ENCODE peak calls at places on chromosomes 2 and 18, in ten cellular contexts. P is endodermal cell, B is choroid plexus epithelial cell, K is AG10803, Q is A549, M is mammary epithelial cell, G is BJ, O is cardiac fibroblast, H is fibroblast of lung, R is kidney. I is an unnamed sample.

GRCh38 chr2:2591542-2591940 is 260.5 kb upstream of the MYT1L start:
- DNase-seq in P (no peak), G (no peak), B (no peak), Q (no peak), H (no peak), M (no peak), O (no peak), K (no peak), R (no peak), I (no peak)

GRCh38 chr2:239853706-239854327 is 171.3 kb downstream of the NDUFA10 start:
- DNase-seq in M (no peak), Q (no peak), K (no peak), P (peak), O (no peak), G (no peak), R (no peak), H (no peak), B (no peak), I (no peak)

GRCh38 chr2:214529514-214529913 is 118.7 kb downstream of the VWC2L start:
- DNase-seq in P (no peak), B (no peak), G (no peak), Q (no peak), O (no peak), R (no peak), K (no peak), H (no peak), M (no peak), I (no peak)

GRCh38 chr18:73733376-73733775 is 414.3 kb downstream of the FBXO15 start:
- DNase-seq in H (no peak), G (no peak), Q (no peak), K (no peak), O (no peak), B (no peak), M (no peak), P (no peak), R (no peak), I (no peak)

GRCh38 chr2:232615339-232615738 is 18.1 kb upstream of the EFHD1 start:
- DNase-seq in B (peak), H (no peak), M (no peak), K (no peak), G (no peak), R (no peak), P (no peak), O (no peak), Q (no peak), I (no peak)

GRCh38 chr18:50559750-50560680 is at the start of gene MAPK4:
- DNase-seq in P (peak), Q (no peak), M (peak), G (no peak), H (peak), O (peak), K (peak), R (peak), B (peak), I (no peak)

GRCh38 chr2:25386662-25387478 is 45.1 kb upstream of the DNMT3A start:
- DNase-seq in B (no peak), M (no peak), K (no peak), Q (no peak), O (no peak), H (no peak), R (no peak), G (no peak), P (peak), I (no peak)

GRCh38 chr2:203648273-203648672 is 58.2 kb upstream of the CD28 start:
- DNase-seq in Q (peak), O (peak), P (no peak), G (no peak), M (no peak), H (peak), R (no peak), B (peak), K (peak), I (no peak)

GRCh38 chr2:16051046-16051489 is 110.7 kb downstream of the MYCN start:
- DNase-seq in P (no peak), G (no peak), O (no peak), H (no peak), K (no peak), B (no peak), M (no peak), R (no peak), Q (no peak), I (no peak)

GRCh38 chr18:11268691-11269686 is 119.6 kb upstream of the PIEZO2 start:
- DNase-seq in R (no peak), P (no peak), M (no peak), G (peak), B (peak), Q (no peak), K (peak), H (peak), O (peak), I (peak)

GRCh38 chr2:187055463-187055862 is 206.5 kb upstream of the ZSWIM2 start:
- DNase-seq in K (peak), O (peak), M (peak), H (peak), B (peak), P (no peak), G (no peak), Q (no peak), R (peak), I (no peak)

GRCh38 chr2:31079665-31080064 is 58.6 kb downstream of the GALNT14 start:
- DNase-seq in Q (no peak), O (no peak), G (no peak), M (no peak), K (no peak), R (peak), H (no peak), P (peak), B (no peak), I (no peak)
- TF ChIP-seq CTCF in Q (no peak), O (no peak), G (no peak), M (no peak), K (no peak), R (no peak), H (peak), P (peak), B (peak), I (no peak)

GRCh38 chr2:42052702-42053481 is 5.1 kb downstream of the PKDCC start:
- DNase-seq in M (no peak), H (peak), P (peak), Q (no peak), G (no peak), B (peak), R (peak), K (no peak), O (peak), I (no peak)
- H3K4me3 ChIP-seq in M (no peak), H (peak), P (no peak), Q (no peak), G (no peak), B (peak), R (no peak), K (no peak), O (no peak), I (no peak)

DNA sequence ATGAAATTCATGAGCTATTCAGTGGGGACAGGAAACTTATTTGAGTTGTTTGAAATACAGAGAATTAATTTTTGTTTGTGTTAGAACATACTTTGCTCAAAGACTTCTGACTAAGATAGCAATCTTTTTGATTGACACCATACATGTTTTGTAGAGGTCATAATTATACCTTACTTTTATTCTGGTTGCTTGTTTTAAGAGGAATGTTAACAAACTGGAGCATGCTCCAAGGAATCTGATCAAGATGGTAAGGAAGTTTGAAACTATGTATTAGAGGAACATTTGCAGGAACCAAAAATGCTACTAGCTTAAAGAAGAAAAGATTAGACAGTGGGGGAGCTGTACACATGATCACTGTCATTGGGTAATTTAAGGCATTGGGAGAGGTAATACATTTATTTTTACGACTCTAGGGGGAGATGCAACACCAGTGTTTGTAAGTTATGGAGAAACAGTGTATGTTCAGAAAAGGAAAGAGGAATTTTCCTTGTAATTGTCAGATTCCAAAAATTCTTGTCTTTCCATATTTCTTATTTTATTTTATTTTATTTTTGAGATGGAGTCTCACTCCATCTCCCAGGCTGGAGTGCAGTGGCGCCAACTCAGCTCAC is 8.0 kb downstream of the AGFG1 start:
- DNase-seq in G (no peak), R (no peak), M (no peak), Q (peak), P (no peak), H (peak), K (peak), B (peak), O (peak), I (peak)
- TF ChIP-seq CTCF in G (peak), R (peak), M (peak), Q (peak), P (peak), H (peak), K (peak), B (peak), O (peak), I (peak)

DNA sequence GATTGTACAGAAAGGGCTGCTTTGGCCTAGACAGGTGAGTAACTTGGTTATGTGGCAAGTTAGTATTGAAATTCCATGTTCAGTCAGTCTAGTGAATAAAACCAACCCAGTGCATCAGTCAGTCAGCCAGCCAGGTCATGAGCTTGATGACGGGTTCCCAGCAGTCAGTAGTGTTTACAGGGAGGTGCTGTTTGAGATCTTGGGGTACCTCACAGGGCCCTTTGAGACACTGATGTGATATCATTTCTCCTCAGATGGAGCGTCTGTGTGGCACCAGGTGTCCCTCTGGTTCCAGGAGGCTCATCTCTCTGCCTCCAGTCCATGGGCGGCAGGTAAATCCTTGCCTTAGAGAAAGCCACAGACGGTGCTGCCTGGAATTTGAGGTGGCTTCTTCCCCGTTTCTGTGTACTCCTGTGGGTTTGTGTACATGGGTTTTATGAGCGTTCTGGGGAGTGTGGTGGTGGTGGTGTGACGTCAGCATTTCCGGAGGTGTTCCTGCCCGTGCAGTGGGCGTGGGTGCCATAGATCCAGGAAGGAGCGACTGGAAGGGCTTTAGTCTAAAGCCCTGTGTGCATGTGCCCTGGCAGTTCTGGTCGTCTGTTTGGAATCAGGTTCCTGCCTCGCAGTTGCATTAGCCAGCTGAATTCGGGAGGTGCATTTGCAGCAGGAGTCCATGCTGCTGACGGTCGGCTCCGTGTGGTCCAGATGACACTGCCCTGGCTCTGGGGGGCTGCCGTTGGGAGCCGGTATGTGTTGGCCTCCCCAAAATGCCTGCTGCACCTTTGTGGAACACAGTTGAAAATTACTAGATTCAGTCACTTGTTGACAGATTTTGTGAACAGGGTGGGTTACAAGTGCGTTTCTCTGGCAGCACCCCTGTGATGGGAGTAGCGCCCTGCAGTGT is 2.1 kb downstream of the CTDP1 start:
- DNase-seq in H (no peak), R (no peak), O (no peak), K (no peak), B (peak), M (peak), G (no peak), Q (no peak), P (peak), I (no peak)
- H3K4me3 ChIP-seq in H (no peak), R (peak), O (no peak), K (no peak), B (peak), M (no peak), G (no peak), Q (no peak), P (peak), I (no peak)

GRCh38 chr2:241673189-241673663 is 13.4 kb downstream of the DTYMK start:
- DNase-seq in M (no peak), O (no peak), B (no peak), Q (no peak), K (no peak), H (no peak), R (no peak), G (no peak), P (no peak), I (no peak)

GRCh38 chr2:241673797-241674725 is 12.6 kb downstream of the DTYMK start:
- DNase-seq in O (peak), H (no peak), R (no peak), M (no peak), G (no peak), P (peak), B (peak), K (peak), Q (peak), I (no peak)

GRCh38 chr2:241670333-241671110 is 16.1 kb downstream of the DTYMK start:
- DNase-seq in G (no peak), O (no peak), Q (no peak), H (no peak), M (no peak), K (no peak), P (no peak), R (peak), B (no peak), I (no peak)

GRCh38 chr2:241672243-241673188 is 14.1 kb downstream of the DTYMK start:
- DNase-seq in K (no peak), O (no peak), Q (no peak), P (no peak), M (peak), G (no peak), R (peak), B (no peak), H (no peak), I (no peak)

DNA sequence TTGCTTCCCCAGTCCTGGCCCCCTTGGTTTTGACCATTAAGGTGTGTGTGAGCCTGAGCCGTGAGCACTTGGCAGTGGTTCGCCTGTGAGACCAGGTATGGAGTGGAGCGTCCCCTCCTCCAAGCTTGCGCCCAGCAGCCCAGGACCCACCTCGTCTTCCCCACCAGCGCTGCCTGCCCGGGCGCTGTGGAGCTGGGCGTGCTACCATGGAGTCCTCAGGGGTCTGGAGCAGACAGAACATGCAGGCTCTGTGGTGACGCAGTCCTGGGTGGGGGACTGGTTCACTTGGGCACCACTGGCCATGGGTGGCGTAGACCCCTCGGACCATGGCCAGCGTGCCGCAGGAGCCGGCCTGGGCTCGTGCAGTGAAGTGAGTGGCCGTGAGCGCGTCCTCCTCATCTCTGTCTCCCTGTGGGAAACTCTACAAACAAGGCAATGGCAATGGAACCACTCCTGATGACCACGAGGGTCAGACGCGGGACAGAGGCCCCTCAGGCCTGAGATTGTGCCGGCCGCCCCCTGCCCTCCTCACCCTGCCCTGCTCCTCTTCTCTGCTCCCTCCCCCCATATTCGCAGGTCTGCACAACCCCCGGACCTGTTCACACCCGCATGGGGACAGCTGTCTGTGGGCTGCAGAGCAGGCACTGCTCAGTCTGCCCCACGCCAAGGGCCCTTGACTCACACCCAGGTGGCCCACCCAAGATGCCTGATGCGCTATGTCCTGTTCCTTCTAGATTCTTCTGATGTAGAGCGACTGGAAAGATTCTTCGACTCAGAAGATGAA is 15.0 kb downstream of the DTYMK start:
- DNase-seq in R (peak), M (no peak), O (no peak), G (no peak), H (no peak), K (no peak), Q (no peak), B (no peak), P (no peak), I (no peak)
- TF ChIP-seq CTCF in R (no peak), M (no peak), O (no peak), G (no peak), H (no peak), K (no peak), Q (no peak), B (no peak), P (no peak), I (no peak)

DNA sequence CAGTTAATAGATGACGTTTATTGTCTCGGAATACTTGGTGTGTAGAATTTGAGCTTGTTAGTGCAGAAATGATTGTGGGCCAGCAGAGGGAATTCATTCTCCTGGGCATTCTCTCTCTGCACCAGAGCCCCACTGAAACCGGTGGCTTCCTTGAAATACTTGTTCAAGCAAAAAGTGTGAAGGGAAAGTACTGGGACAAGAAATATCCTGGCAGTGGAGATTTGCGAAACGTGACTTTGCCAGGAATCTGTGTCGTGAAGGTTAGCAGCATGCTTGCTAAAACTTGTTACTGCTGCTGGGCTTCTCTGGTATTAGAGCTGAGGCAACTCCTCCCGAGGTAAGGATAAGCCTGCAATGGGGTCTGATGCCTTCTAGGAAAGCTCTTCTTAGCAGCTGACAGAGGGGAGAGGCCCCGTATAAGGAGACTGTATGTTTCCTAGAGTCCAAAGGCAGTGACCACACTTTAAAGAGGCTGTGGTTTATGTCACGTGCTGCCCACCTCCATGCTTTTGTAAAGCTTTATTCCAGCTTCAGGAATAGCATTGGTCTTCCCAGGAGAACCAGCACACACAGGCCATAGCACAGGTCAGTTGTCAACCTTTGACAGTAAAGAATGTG is 2.1 kb downstream of the ITGA6 start:
- DNase-seq in H (peak), M (peak), Q (no peak), G (no peak), O (no peak), R (no peak), K (peak), B (peak), P (peak), I (no peak)
- H3K4me3 ChIP-seq in H (peak), M (peak), Q (peak), G (no peak), O (no peak), R (peak), K (peak), B (no peak), P (peak), I (no peak)

DNA sequence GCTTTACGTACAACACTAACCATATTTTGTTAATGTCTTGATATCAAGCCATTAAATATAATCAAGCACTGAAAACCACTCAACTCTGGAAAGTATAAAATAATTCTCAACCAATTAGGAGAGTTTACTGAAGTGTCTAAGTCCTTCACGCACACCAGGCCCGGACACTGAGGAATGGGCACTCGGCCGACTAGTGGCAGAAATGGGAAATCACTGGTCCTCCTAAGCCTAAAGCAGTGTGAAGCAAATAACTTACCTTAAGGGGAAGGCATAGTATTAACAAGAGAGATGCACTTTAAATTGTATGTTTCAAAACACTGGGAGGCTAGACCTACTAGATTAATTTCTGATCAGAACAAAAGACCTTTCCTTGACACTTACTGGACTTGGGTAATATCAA is 45.7 kb downstream of the FAM210A start:
- DNase-seq in R (no peak), Q (peak), G (no peak), K (no peak), B (peak), P (peak), M (no peak), H (no peak), O (peak), I (no peak)
- TF ChIP-seq CTCF in R (peak), Q (no peak), G (no peak), K (peak), B (peak), P (peak), M (no peak), H (peak), O (peak), I (peak)

DNA sequence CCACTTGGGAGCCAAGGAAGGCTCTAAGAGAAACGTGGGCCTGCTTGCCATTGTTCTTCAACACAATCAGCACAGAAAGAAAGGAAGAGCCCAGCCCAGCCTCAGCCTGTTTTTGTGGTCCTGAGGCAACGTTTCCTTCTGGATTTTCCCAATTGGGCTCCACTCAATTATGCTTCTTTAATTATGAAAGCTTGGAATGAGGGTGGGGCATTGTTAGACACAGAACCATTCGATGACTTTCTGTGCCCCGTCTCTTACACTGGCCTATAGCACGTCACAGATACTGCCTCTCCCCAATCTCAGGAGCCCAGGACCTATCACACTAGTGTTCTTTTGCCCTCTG is 207.4 kb downstream of the ZFP36L2 start:
- DNase-seq in M (no peak), H (no peak), B (no peak), Q (no peak), O (no peak), G (no peak), P (peak), K (no peak), R (no peak), I (no peak)
- H3K4me3 ChIP-seq in M (no peak), H (no peak), B (no peak), Q (no peak), O (no peak), G (no peak), P (no peak), K (no peak), R (no peak), I (no peak)